ENCODE peak calls at places on chromosomes 7 and 10, in nine cellular contexts. Y is gastrocnemius medialis, O is brain microvascular endothelial cell, K is Panc1, A is dorsolateral prefrontal cortex, X is AG10803, B is heart right ventricle, J is psoas muscle, Q is coronary artery. C is an unnamed sample.

GRCh38 chr10:23053036-23053435 is 42.3 kb upstream of the MSRB2 start:
- DNase-seq in Y (no peak), O (no peak), K (no peak), A (no peak), X (no peak), B (no peak), J (no peak), Q (no peak), C (peak)

GRCh38 chr7:57789130-57789529 is 339.2 kb downstream of the ZNF716 start:
- DNase-seq in Y (no peak), O (no peak), K (no peak), A (no peak), X (no peak), B (no peak), J (no peak), Q (no peak), C (no peak)

GRCh38 chr7:73851410-73852338 is 9.3 kb upstream of the TMEM270 start:
- DNase-seq in Y (no peak), O (peak), K (peak), A (no peak), X (peak), B (no peak), J (no peak), Q (no peak), C (peak)

GRCh38 chr7:128829391-128830166 is 627 bp upstream of the FLNC start:
- DNase-seq in Y (peak), O (peak), K (peak), A (no peak), X (peak), B (no peak), J (peak), Q (no peak), C (peak)

GRCh38 chr7:155856656-155857055 is 44.4 kb upstream of the SHH start:
- DNase-seq in Y (no peak), O (no peak), K (no peak), A (no peak), X (no peak), B (no peak), J (no peak), Q (peak), C (no peak)

GRCh38 chr10:22655312-22655973 is 58.9 kb downstream of the PIP4K2A start:
- DNase-seq in Y (no peak), O (peak), K (peak), A (no peak), X (peak), B (no peak), J (no peak), Q (no peak), C (peak)

GRCh38 chr7:44272981-44273380 is 52.4 kb downstream of the CAMK2B start:
- DNase-seq in Y (no peak), O (no peak), K (no peak), A (no peak), X (no peak), B (no peak), J (no peak), Q (no peak), C (no peak)

GRCh38 chr7:16758634-16759602 is 5.4 kb downstream of the TSPAN13 start:
- DNase-seq in Y (no peak), O (no peak), K (no peak), A (no peak), X (no peak), B (no peak), J (no peak), Q (no peak), C (no peak)

GRCh38 chr7:101743995-101744360 is 73.4 kb upstream of the CUX1 start:
- DNase-seq in Y (no peak), O (no peak), K (no peak), A (no peak), X (no peak), B (no peak), J (no peak), Q (no peak), C (no peak)

GRCh38 chr7:37113661-37114355 is 334.9 kb downstream of the ELMO1 start:
- DNase-seq in Y (no peak), O (peak), K (no peak), A (no peak), X (no peak), B (no peak), J (no peak), Q (no peak), C (no peak)

GRCh38 chr7:77657427-77658331 is 38.6 kb upstream of the RSBN1L start:
- DNase-seq in Y (no peak), O (no peak), K (no peak), A (no peak), X (peak), B (no peak), J (no peak), Q (no peak), C (peak)

GRCh38 chr10:21292763-21293517 is 232.5 kb downstream of the SKIDA1 start:
- DNase-seq in Y (peak), O (peak), K (no peak), A (peak), X (peak), B (peak), J (peak), Q (peak), C (peak)

GRCh38 chr10:111082102-111082975 is 5.5 kb downstream of the ADRA2A start:
- DNase-seq in Y (no peak), O (no peak), K (no peak), A (no peak), X (no peak), B (no peak), J (no peak), Q (no peak), C (no peak)

GRCh38 chr10:26555719-26556368 is 117.7 kb downstream of the APBB1IP start:
- DNase-seq in Y (peak), O (no peak), K (no peak), A (no peak), X (peak), B (no peak), J (peak), Q (no peak), C (peak)

GRCh38 chr10:33800545-33800944 is 466.1 kb upstream of the NRP1 start:
- DNase-seq in Y (peak), O (no peak), K (no peak), A (no peak), X (no peak), B (no peak), J (no peak), Q (no peak), C (no peak)

GRCh38 chr10:114172776-114173555 is 1.0 kb downstream of the CCDC186 start:
- DNase-seq in Y (no peak), O (no peak), K (no peak), A (no peak), X (no peak), B (no peak), J (no peak), Q (no peak), C (peak)

GRCh38 chr10:114176511-114176910 is 2.5 kb upstream of the CCDC186 start:
- DNase-seq in Y (no peak), O (no peak), K (no peak), A (no peak), X (no peak), B (no peak), J (no peak), Q (no peak), C (no peak)

GRCh38 chr10:114175667-114176066 is 1.7 kb upstream of the CCDC186 start:
- DNase-seq in Y (no peak), O (no peak), K (no peak), A (no peak), X (no peak), B (no peak), J (no peak), Q (no peak), C (no peak)

GRCh38 chr10:114173680-114174461 is at the start of gene CCDC186:
- DNase-seq in Y (peak), O (peak), K (peak), A (peak), X (peak), B (peak), J (peak), Q (peak), C (peak)

GRCh38 chr10:114174462-114175190 is 623 bp upstream of the CCDC186 start:
- DNase-seq in Y (peak), O (peak), K (no peak), A (peak), X (peak), B (peak), J (peak), Q (no peak), C (peak)
- TF ChIP-seq CTCF in Y (no peak), O (no peak), K (no peak), A (no peak), X (no peak), B (no peak), J (no peak), Q (no peak), C (no peak)

GRCh38 chr10:133159950-133160812 is at the start of gene KNDC1:
- DNase-seq in Y (no peak), O (no peak), K (no peak), A (no peak), X (peak), B (no peak), J (no peak), Q (no peak), C (peak)
- H3K4me3 ChIP-seq in Y (no peak), O (peak), K (peak), A (peak), X (peak), B (peak), J (peak), Q (peak), C (peak)

DNA sequence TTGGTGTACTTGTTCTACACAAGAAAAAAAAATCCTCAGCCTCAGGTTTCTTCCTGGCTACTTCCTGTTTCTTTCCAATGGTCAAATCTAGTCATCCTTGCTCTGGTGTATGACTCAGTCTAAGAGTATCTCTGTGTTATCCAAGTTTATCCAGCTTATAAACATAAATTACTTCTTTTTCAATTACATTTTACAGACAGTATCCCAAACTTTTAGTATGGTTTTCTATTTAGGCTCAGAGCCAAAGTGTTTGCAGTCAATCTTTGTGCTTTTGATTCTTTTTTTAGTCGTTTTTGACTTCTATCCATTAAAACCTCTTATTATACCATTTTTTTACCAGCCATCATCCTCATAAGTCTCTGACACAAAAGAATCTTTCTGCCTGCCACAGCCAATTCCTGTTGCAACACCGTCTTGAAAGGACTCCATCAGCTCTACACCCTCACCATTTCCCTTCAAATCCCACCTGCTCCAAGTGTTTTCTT is 294.6 kb downstream of the PTEN start:
- DNase-seq in Y (peak), O (peak), K (no peak), A (no peak), X (peak), B (no peak), J (no peak), Q (no peak), C (peak)
- TF ChIP-seq CTCF in Y (no peak), O (no peak), K (no peak), A (no peak), X (no peak), B (no peak), J (no peak), Q (no peak), C (no peak)

GRCh38 chr7:22140597-22140996 is 194.9 kb upstream of the CDCA7L start:
- DNase-seq in Y (no peak), O (no peak), K (no peak), A (no peak), X (peak), B (no peak), J (no peak), Q (no peak), C (no peak)
- H3K4me3 ChIP-seq in Y (no peak), O (no peak), K (no peak), A (no peak), X (no peak), B (no peak), J (no peak), Q (no peak), C (no peak)

GRCh38 chr10:61271127-61271780 is 181.9 kb downstream of the TMEM26 start:
- DNase-seq in Y (no peak), O (peak), K (peak), A (no peak), X (peak), B (no peak), J (no peak), Q (no peak), C (peak)
- TF ChIP-seq CTCF in Y (no peak), O (peak), K (peak), A (no peak), X (peak), B (no peak), J (no peak), Q (no peak), C (peak)

DNA sequence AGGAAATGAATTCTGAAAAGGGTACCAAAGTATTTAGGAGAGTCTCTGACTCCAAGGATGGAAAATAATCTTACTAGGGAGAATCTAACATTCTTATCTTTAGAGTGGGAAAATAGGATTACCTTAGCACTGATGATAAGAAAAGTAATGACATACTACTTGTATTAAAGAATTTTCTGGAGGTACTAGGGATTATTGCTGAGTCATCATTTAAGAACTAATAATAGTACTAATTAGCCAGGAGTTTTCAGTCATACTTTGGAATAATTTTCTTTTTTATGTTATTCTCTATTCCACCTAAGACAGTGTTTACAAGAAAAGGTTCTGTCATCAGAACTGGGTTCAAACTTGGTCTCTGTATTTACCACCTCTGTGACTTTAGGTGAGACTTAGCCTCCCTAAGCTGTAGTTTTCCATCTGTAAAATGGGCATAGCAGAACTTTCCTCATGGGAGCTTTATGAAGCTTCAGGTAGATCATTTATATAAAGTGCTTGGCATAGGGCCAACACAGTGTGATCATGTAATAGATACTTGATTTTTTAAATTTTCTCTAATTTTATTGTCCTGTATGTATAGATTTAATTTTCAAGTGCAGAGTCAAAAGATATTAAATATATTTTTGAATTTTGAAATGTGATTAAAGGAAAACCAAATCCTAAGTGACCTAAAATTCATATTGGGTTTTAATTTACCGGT is 20.4 kb downstream of the ITGB8 start:
- DNase-seq in Y (no peak), O (no peak), K (no peak), A (no peak), X (no peak), B (no peak), J (no peak), Q (no peak), C (no peak)
- H3K4me3 ChIP-seq in Y (no peak), O (no peak), K (no peak), A (peak), X (no peak), B (no peak), J (no peak), Q (peak), C (no peak)

DNA sequence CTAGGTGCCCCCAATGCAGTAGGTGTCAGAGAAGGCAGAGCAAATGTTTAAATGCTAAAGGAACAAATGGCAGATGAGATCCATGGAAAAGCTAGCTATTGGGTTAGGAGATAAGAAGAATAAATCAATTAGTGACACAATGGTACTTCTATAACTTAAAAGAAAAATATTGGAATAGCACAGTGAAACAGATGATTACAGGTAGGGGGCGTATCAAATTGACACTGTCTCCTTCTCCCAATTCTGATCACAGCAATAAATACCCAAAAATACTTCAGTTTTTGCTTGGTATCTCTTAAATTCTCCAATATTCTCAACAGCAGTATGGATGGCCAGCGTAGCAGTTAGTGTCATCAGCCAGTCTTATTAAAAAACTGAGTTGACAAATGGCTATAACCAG is 5.2 kb downstream of the FRA10AC1 start:
- DNase-seq in Y (no peak), O (no peak), K (no peak), A (no peak), X (no peak), B (no peak), J (no peak), Q (no peak), C (no peak)
- TF ChIP-seq CTCF in Y (no peak), O (peak), K (peak), A (no peak), X (no peak), B (no peak), J (no peak), Q (no peak), C (no peak)

GRCh38 chr10:44965651-44966097 is 6.1 kb downstream of the RASSF4 start:
- DNase-seq in Y (peak), O (no peak), K (no peak), A (no peak), X (no peak), B (no peak), J (peak), Q (peak), C (no peak)
- H3K4me3 ChIP-seq in Y (no peak), O (no peak), K (no peak), A (peak), X (no peak), B (no peak), J (no peak), Q (no peak), C (no peak)

GRCh38 chr10:29635711-29636144 is 957 bp upstream of the SVIL start:
- DNase-seq in Y (no peak), O (peak), K (no peak), A (no peak), X (no peak), B (no peak), J (peak), Q (no peak), C (peak)
- TF ChIP-seq CTCF in Y (no peak), O (no peak), K (no peak), A (no peak), X (no peak), B (no peak), J (no peak), Q (no peak), C (no peak)

GRCh38 chr7:122166708-122167107 is 22.7 kb upstream of the AASS start:
- DNase-seq in Y (no peak), O (peak), K (no peak), A (no peak), X (peak), B (no peak), J (no peak), Q (no peak), C (peak)

GRCh38 chr7:122166260-122166659 is 22.2 kb upstream of the AASS start:
- DNase-seq in Y (no peak), O (no peak), K (no peak), A (no peak), X (no peak), B (no peak), J (no peak), Q (no peak), C (no peak)

GRCh38 chr7:122161628-122162027 is 17.6 kb upstream of the AASS start:
- DNase-seq in Y (no peak), O (no peak), K (no peak), A (no peak), X (no peak), B (no peak), J (no peak), Q (no peak), C (no peak)
- H3K4me3 ChIP-seq in Y (no peak), O (no peak), K (no peak), A (no peak), X (no peak), B (no peak), J (no peak), Q (no peak), C (no peak)